ENCODE peak calls at places on chromosomes 1 and 21, in eight cellular contexts. D, Q, Y, S, E, L, Z and P are unnamed samples.

GRCh38 chr1:158016651-158017335 is 23.3 kb downstream of the KIRREL1 start:
- DNase-seq in E (no peak), L (no peak), Y (no peak), S (no peak), D (no peak), Q (no peak), Z (no peak), P (peak; percentile 40)

GRCh38 chr21:18041012-18041411 is 203.6 kb upstream of the CHODL start:
- DNase-seq in Y (no peak), S (peak; percentile 2), Z (peak; percentile 10), Q (peak; percentile 60), E (no peak), L (no peak), D (no peak), P (peak; percentile 73)

GRCh38 chr1:198937231-198938031 is 298.6 kb downstream of the PTPRC start:
- DNase-seq in S (no peak), D (no peak), L (no peak), Q (no peak), E (peak; percentile 95), Z (peak; percentile 35), Y (peak; percentile 71), P (peak; percentile 52)

GRCh38 chr1:227542153-227543120 is 20.9 kb upstream of the ZNF678 start:
- DNase-seq in D (peak; percentile 58), E (peak; percentile 80), L (peak; percentile 87), Z (peak; percentile 80), S (peak; percentile 21), Y (peak; percentile 88), Q (peak; percentile 94), P (peak; percentile 78)

GRCh38 chr1:92317836-92318493 is 19.1 kb downstream of the RPAP2 start:
- DNase-seq in Y (peak; percentile 13), E (no peak), L (no peak), Q (no peak), S (peak; percentile 85), Z (peak; percentile 53), D (no peak), P (no peak)

GRCh38 chr1:101039245-101039644 is 13.7 kb upstream of the DPH5 start:
- DNase-seq in Y (no peak), Z (no peak), D (no peak), Q (no peak), L (no peak), E (no peak), S (no peak), P (no peak)

GRCh38 chr1:6412896-6413295 is 6.8 kb downstream of the HES2 start:
- DNase-seq in Q (no peak), Z (peak; percentile 15), E (no peak), Y (no peak), D (no peak), L (no peak), S (no peak), P (no peak)

GRCh38 chr1:202711949-202712635 is 1.8 kb upstream of the SYT2 start:
- DNase-seq in E (no peak), Y (no peak), L (no peak), Z (no peak), D (no peak), S (no peak), Q (peak; percentile 49), P (no peak)

GRCh38 chr1:39266269-39266668 is 61.8 kb downstream of the MACF1 start:
- DNase-seq in Y (peak; percentile 9), S (peak; percentile 43), E (no peak), Q (no peak), L (no peak), D (no peak), Z (peak; percentile 25), P (peak; percentile 48)

GRCh38 chr1:85137660-85138059 is 63.2 kb downstream of the SYDE2 start:
- DNase-seq in Y (no peak), Z (peak; percentile 95), S (no peak), D (no peak), E (no peak), Q (no peak), L (no peak), P (no peak)

GRCh38 chr1:223670458-223671159 is 5.1 kb upstream of the CAPN8 start:
- DNase-seq in Q (peak; percentile 85), S (peak; percentile 65), E (peak; percentile 51), L (no peak), D (no peak), Z (peak; percentile 54), Y (no peak), P (peak; percentile 57)

GRCh38 chr1:200739499-200740290 is 1.0 kb downstream of the CAMSAP2 start:
- DNase-seq in Q (no peak), Y (no peak), Z (no peak), E (no peak), D (peak; percentile 72), S (peak; percentile 28), L (peak; percentile 60), P (no peak)

GRCh38 chr1:30684881-30685795 is 38.2 kb downstream of the MATN1 start:
- DNase-seq in S (peak; percentile 60), Q (peak; percentile 100), E (no peak), Z (peak; percentile 89), L (no peak), D (no peak), Y (no peak), P (no peak)

GRCh38 chr1:232999960-233000625 is 49.7 kb downstream of the NTPCR start:
- DNase-seq in Y (no peak), Q (no peak), Z (no peak), D (no peak), L (no peak), E (no peak), S (no peak), P (no peak)

DNA sequence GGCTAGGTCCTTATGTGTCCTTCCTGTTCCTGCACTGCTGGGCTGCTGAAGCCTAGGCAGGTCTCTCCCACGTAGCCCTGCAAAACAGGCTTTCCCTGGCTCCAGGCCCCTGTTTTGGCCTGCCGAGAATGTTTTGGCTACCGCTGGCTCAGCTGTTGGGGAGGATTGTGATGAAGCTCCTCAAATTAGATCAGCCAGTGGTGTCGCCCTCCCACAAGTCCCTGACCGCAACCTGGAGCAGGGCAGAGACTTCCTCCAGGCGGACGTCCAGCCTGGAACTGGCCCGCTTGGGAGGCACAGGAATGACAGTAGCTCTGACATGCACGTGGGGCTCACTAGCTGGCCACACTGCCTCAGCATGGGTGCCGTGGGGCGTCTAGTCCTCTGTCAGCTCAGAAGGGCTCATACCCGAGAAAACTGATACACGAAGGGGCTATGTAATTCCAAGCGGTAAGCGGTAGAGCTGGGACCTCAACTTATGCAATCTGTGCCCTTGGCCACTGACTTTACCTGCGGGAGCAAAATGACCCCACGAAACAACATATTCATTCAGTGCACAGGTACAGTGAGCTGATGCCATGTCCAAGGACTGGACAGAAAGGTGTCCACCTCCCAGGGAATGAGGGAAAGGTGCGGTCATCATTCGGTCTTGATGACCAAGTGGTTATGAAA is 26.6 kb downstream of the DHRS3 start:
- DNase-seq in Q (no peak), D (no peak), Z (no peak), S (no peak), Y (no peak), E (no peak), L (peak; percentile 88), P (peak; percentile 82)
- H3K4me1 ChIP-seq in Q (no peaks in the 10 kb centered on the region), D (peaks cover 33% of the 10 kb centered on the region), Z (peaks cover 15% of the 10 kb centered on the region), S (peaks cover 22% of the 10 kb centered on the region), Y (peaks cover 9% of the 10 kb centered on the region), E (peaks cover 18% of the 10 kb centered on the region), L (peaks cover 31% of the 10 kb centered on the region), P (peaks cover 18% of the 10 kb centered on the region)

DNA sequence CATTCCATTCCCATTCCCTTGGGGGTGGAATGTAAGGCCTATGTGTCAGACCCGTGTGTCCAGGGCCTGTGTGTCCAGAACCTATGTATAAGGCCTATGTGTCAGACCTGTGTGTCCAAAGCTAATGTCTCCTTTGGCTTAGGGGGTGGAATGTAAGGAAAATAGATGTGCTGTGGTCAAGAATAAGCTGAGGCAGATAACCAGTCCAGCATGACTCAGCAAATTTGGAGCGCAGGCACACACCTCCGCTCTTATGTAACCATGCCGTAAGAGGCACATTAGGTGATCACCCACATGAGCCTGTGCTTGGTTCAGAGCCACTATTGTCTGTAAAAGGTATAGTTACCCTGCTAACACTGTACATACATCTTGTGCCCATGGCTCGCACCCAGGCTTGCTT is 150.8 kb upstream of the SGIP1 start:
- DNase-seq in Q (no peak), Z (no peak), L (no peak), D (no peak), E (peak; percentile 13), S (peak; percentile 50), Y (no peak), P (no peak)
- H3K27ac ChIP-seq in Q (no peak overlapping the region), Z (no peak overlapping the region), L (no peak overlapping the region), D (no peak overlapping the region), E (no peak overlapping the region), S (no peak overlapping the region), Y (no peak overlapping the region), P (no peak overlapping the region)

DNA sequence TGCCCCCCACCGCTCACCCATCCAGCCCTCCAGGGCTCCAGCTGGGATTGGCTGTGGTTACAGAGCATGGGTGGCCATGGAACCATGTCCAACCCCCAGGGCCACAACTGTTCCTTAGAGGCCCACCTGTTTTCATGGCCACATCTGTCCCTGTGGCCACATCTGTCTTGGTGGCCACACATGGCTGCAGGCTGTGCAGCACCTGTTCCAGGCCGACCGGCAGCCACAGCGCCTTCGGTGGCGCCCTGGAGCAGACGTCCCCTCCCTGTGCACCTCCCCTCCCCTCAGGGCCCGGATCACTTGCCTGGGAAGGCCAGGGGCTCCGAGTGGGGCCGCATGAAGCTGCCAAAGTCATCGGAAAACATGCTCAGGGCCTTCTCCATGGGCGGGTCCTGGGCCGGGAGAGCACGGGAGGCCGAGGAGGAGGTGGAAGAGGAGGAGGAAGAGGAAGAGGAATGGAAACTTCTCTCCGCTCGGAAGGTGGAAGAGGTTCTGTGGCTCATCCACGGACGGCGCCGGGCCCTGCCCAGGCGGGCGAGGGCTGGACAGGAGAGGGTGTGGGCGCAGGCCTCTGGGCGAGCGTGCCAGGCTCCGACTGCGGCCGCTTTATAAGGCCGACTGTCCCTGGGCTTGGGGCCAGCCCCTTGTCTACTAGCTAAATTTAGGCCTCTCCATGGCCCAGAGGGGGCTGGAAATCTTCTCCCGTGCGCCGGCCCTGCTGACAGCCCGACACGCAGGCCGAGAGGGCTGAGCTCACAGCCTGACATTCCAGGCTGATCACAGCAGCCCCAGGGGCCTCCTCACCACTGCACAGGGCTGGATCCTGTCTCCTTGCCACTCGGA is at the start of gene HSPB7:
- DNase-seq in Q (peak; percentile 86), D (peak; percentile 65), Y (no peak), Z (no peak), E (peak; percentile 52), L (peak; percentile 91), S (peak; percentile 77), P (peak; percentile 99)
- H3K4me3 ChIP-seq in Q (no peak within 1 kb of the TSS), D (peak within 1 kb of the TSS; percentile 83), Y (no peak within 1 kb of the TSS), Z (no peak within 1 kb of the TSS), E (no peak within 1 kb of the TSS), L (peak within 1 kb of the TSS; percentile 37), S (no peak within 1 kb of the TSS), P (peak within 1 kb of the TSS; percentile 53)

GRCh38 chr1:2252423-2252822 is 24.3 kb downstream of the SKI start:
- DNase-seq in Q (no peak), D (no peak), E (no peak), L (no peak), Y (no peak), S (no peak), Z (no peak), P (no peak)

GRCh38 chr1:2251786-2252185 is 23.7 kb downstream of the SKI start:
- DNase-seq in S (no peak), L (no peak), D (no peak), E (no peak), Z (peak; percentile 45), Y (no peak), Q (no peak), P (no peak)

GRCh38 chr1:2253797-2254480 is 25.8 kb downstream of the SKI start:
- DNase-seq in Q (no peak), Z (no peak), L (no peak), E (no peak), D (no peak), S (no peak), Y (no peak), P (no peak)

GRCh38 chr1:2255047-2255419 is 26.9 kb downstream of the SKI start:
- DNase-seq in S (no peak), Y (no peak), Z (no peak), D (no peak), L (no peak), E (no peak), Q (no peak), P (no peak)

GRCh38 chr1:2253036-2253796 is 25.1 kb downstream of the SKI start:
- DNase-seq in Q (no peak), E (no peak), S (no peak), Z (no peak), L (no peak), D (no peak), Y (no peak), P (no peak)
- H3K4me1 ChIP-seq in Q (peaks cover 6% of the 10 kb centered on the region), E (peaks cover 19% of the 10 kb centered on the region), S (peaks cover 59% of the 10 kb centered on the region), Z (peaks cover 14% of the 10 kb centered on the region), L (peaks cover 39% of the 10 kb centered on the region), D (peaks cover 39% of the 10 kb centered on the region), Y (peaks cover 60% of the 10 kb centered on the region), P (no peaks in the 10 kb centered on the region)